ENCODE peak calls at places on chromosome 7, in four cellular contexts. A, D, E and W are unnamed samples.

GRCh38 chr7:17239683-17240521 is 58.5 kb upstream of the AHR start:
- DNase-seq in A (peak), D (no peak), E (no peak), W (no peak)

GRCh38 chr7:43077732-43078391 is 34.6 kb upstream of the HECW1 start:
- DNase-seq in A (peak), D (no peak), E (no peak), W (no peak)

GRCh38 chr7:129225206-129225930 is 538 bp downstream of the AHCYL2 start:
- DNase-seq in A (no peak), D (peak), E (peak), W (no peak)

GRCh38 chr7:157472311-157473050 is 135.7 kb downstream of the DNAJB6 start:
- DNase-seq in A (no peak), D (no peak), E (no peak), W (no peak)

GRCh38 chr7:98559958-98560357 is 57.1 kb upstream of the NPTX2 start:
- DNase-seq in A (no peak), D (no peak), E (no peak), W (no peak)

GRCh38 chr7:151087247-151088018 is 1.2 kb downstream of the AGAP3 start:
- DNase-seq in A (no peak), D (peak), E (peak), W (no peak)

GRCh38 chr7:25584557-25584956 is 356.3 kb upstream of the NPVF start:
- DNase-seq in A (no peak), D (no peak), E (no peak), W (no peak)

GRCh38 chr7:127391591-127392181 is 822 bp downstream of the ZNF800 start:
- DNase-seq in A (no peak), D (peak), E (no peak), W (no peak)

GRCh38 chr7:31096882-31097258 is 44.8 kb downstream of the ADCYAP1R1 start:
- DNase-seq in A (no peak), D (no peak), E (no peak), W (no peak)

GRCh38 chr7:2079332-2080068 is 153.2 kb downstream of the MAD1L1 start:
- DNase-seq in A (no peak), D (peak), E (no peak), W (no peak)

GRCh38 chr7:130894146-130895005 is 160.4 kb upstream of the KLF14 start:
- DNase-seq in A (no peak), D (no peak), E (peak), W (no peak)

GRCh38 chr7:27453702-27454405 is 208.8 kb downstream of the HIBADH start:
- DNase-seq in A (peak), D (no peak), E (no peak), W (no peak)

GRCh38 chr7:65974191-65974801 is 7.7 kb downstream of the GUSB start:
- DNase-seq in A (no peak), D (no peak), E (peak), W (no peak)

GRCh38 chr7:54542920-54543539 is 855 bp downstream of the VSTM2A start:
- DNase-seq in A (no peak), D (peak), E (no peak), W (peak)

GRCh38 chr7:16416289-16417282 is 4.8 kb downstream of the CRPPA start:
- DNase-seq in A (no peak), D (no peak), E (no peak), W (no peak)